ENCODE peak calls at places on chromosome 6, in four cellular contexts. D, M, Y and J are unnamed samples.

GRCh38 chr6:68777956-68778355 is 142.9 kb downstream of the ADGRB3 start:
- DNase-seq in M (no peak), D (peak), Y (peak), J (no peak)

GRCh38 chr6:155313602-155314091 is 637 bp downstream of the TFB1M start:
- DNase-seq in D (no peak), M (no peak), Y (peak), J (peak)

GRCh38 chr6:53203483-53203882 is 54.8 kb upstream of the GCM1 start:
- DNase-seq in Y (no peak), M (no peak), D (no peak), J (no peak)

GRCh38 chr6:151087861-151088598 is 151.7 kb upstream of the AKAP12 start:
- DNase-seq in M (no peak), Y (peak), D (peak), J (peak)

GRCh38 chr6:139240161-139241010 is 51.4 kb downstream of the TXLNB start:
- DNase-seq in M (no peak), Y (no peak), D (peak), J (no peak)

GRCh38 chr6:44268095-44268628 is 2.1 kb upstream of the TMEM151B start:
- DNase-seq in Y (peak), D (peak), M (no peak), J (peak)

GRCh38 chr6:116773886-116774285 is 8.4 kb upstream of the FAM162B start:
- DNase-seq in D (no peak), M (no peak), Y (no peak), J (no peak)

GRCh38 chr6:1592852-1593251 is 16.9 kb upstream of the FOXC1 start:
- DNase-seq in Y (no peak), D (no peak), M (no peak), J (no peak)

GRCh38 chr6:155985660-155986138 is 530.1 kb upstream of the NOX3 start:
- DNase-seq in Y (no peak), D (no peak), M (no peak), J (no peak)

GRCh38 chr6:52909131-52909530 is 367 bp downstream of the GSTA3 start:
- DNase-seq in M (no peak), D (no peak), Y (no peak), J (no peak)

DNA sequence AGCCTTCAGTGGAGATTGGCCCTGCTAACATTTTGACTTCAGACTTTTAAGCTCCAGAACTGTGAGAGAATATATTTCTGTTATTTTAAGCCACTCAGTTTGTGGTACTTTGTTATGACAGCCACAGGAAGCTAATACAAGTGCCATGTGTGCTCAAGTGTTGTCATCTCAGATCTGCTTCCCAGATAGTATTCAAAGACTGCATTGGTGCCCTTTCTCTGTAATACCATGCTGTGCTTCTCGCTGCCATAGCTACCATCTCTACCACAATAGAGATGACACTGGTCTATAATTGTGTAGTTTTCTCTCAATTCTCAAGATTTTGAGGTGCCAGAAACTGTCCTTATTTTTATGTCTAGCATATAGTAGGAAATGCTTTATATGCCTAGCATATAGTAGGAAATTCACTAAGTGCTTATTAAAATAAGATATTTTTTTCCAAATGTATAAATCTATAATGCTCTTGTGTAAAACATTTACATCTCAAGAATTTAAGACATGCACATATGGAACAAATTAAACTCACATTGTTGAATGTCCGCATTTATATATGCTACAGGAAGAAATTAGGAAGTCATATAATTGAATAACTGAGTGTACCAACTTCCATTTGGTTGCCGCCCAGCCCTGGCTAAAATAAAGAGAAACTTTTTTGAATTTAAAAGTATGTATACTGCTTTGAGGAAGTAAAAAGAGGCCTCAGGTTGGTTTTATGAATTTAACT is 77.6 kb downstream of the TPBG start:
- DNase-seq in D (no peak), M (no peak), Y (no peak), J (no peak)
- TF ChIP-seq ELK1 in D (no peak), M (no peak), Y (no peak), J (no peak)

GRCh38 chr6:128964771-128965170 is 81.8 kb downstream of the LAMA2 start:
- DNase-seq in Y (no peak), D (no peak), M (no peak), J (no peak)

GRCh38 chr6:128963561-128963960 is 80.6 kb downstream of the LAMA2 start:
- DNase-seq in Y (no peak), M (no peak), D (peak), J (no peak)

GRCh38 chr6:128964233-128964755 is 81.4 kb downstream of the LAMA2 start:
- DNase-seq in D (no peak), M (no peak), Y (no peak), J (no peak)

DNA sequence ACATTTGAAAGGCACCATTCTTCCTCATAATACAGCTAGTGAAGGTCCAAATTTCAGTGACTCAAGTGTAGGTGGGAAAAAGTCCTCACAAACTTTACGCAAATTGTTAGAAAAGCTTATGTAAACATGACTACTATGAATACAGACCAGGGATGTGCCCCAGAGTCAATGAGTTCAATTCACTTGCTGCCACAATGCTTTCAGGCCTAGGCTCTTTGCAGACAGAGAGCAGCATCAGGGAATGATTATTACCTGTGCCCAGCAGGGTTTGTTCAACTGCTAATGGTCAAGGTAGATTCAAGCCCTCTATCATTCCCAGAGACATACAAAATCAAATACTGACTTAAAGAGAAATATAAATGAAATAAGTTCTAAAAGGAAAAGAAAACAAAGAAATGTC is 84.0 kb downstream of the LAMA2 start:
- DNase-seq in D (no peak), Y (no peak), M (no peak), J (no peak)
- TF ChIP-seq ELK1 in D (no peak), Y (no peak), M (no peak), J (no peak)

DNA sequence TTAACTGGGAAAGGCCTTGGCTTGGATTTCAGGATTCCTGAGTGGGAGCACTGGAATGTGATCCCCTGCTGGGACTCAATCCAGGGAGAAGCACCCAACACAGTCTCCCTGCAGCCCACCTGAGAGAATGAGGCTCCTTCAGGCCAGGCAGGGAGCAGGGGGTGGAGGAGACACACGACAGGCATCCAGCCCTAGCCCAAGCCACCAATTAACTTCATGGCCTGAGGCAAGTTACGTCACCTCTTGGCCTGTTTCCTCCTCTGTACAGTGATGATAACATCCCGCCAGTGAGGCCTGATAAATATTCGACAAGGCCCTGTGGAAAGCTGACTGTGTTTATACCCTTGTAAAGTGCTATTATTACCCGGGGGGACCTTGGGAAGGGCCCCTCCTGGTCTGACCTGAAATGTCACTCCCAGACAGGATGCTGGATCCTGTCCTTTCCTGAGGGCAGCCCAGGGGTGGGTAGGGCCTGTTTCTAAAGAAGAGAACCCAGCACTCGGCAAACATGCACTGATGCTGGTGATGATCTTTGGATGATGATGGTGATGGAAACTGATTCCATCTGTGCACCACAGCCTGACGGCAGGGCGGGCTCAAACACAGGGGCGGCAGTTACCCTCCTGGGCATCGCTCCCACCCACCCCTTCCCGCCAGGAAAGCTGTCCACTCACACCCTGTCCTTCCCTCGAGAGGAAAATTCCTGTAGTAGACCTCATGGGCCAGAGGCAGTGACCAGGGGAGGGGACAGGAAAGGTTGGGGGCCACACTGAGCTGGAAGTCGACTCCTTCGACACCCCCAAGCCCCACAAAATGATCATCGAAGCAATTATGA is 12.4 kb downstream of the FRS3 start:
- DNase-seq in Y (peak), M (no peak), D (peak), J (no peak)
- TF ChIP-seq ELK1 in Y (no peak), M (no peak), D (no peak), J (no peak)

GRCh38 chr6:154301086-154301625 is 55.4 kb downstream of the IPCEF1 start:
- DNase-seq in D (peak), Y (no peak), M (no peak), J (no peak)
- TF ChIP-seq ELK1 in D (no peak), Y (no peak), M (no peak), J (no peak)

GRCh38 chr6:99350573-99350972 is 1.1 kb upstream of the FAXC start:
- DNase-seq in M (no peak), D (no peak), Y (no peak), J (no peak)

GRCh38 chr6:99356641-99357040 is 7.2 kb upstream of the FAXC start:
- DNase-seq in Y (no peak), M (no peak), D (no peak), J (no peak)

GRCh38 chr6:99349620-99350141 is at the start of gene FAXC:
- DNase-seq in D (peak), Y (peak), M (no peak), J (peak)

GRCh38 chr6:99354983-99355382 is 5.5 kb upstream of the FAXC start:
- DNase-seq in M (no peak), Y (no peak), D (no peak), J (no peak)

GRCh38 chr6:99353126-99353525 is 3.7 kb upstream of the FAXC start:
- DNase-seq in M (no peak), D (peak), Y (peak), J (no peak)
- TF ChIP-seq ELK1 in M (no peak), D (no peak), Y (no peak), J (no peak)

GRCh38 chr6:143967861-143968498 is 40.1 kb downstream of the PLAGL1 start:
- DNase-seq in M (no peak), Y (no peak), D (peak), J (no peak)
- TF ChIP-seq ELK1 in M (no peak), Y (no peak), D (no peak), J (no peak)

GRCh38 chr6:20191951-20192350 is 20.3 kb downstream of the MBOAT1 start:
- DNase-seq in M (no peak), D (no peak), Y (no peak), J (no peak)

GRCh38 chr6:20188630-20189075 is 23.6 kb downstream of the MBOAT1 start:
- DNase-seq in D (no peak), Y (peak), M (no peak), J (no peak)

GRCh38 chr6:20182926-20183521 is 29.2 kb downstream of the MBOAT1 start:
- DNase-seq in M (no peak), Y (no peak), D (peak), J (no peak)

GRCh38 chr6:20182069-20182468 is 30.2 kb downstream of the MBOAT1 start:
- DNase-seq in D (no peak), Y (no peak), M (no peak), J (no peak)

GRCh38 chr6:20186981-20187380 is 25.3 kb downstream of the MBOAT1 start:
- DNase-seq in M (no peak), Y (no peak), D (no peak), J (no peak)
- TF ChIP-seq ELK1 in M (no peak), Y (no peak), D (no peak), J (no peak)